ENCODE peak calls at places on chromosomes 11 and 22, in four cellular contexts. Z is H1, S is GM12878, E is HepG2. W is an unnamed sample.

GRCh38 chr11:69427337-69427736 is 54.1 kb upstream of the LINC01488 start:
- DNase-seq in Z (no peak), S (no peak), E (peak), W (no peak)

GRCh38 chr11:441418-442274 is at the start of gene ANO9:
- DNase-seq in Z (no peak), S (no peak), E (peak), W (peak)

GRCh38 chr11:109885006-109885405 is 208.2 kb upstream of the ZC3H12C start:
- DNase-seq in Z (no peak), S (no peak), E (no peak), W (no peak)

GRCh38 chr11:133956650-133957633 is at the start of gene IGSF9B:
- DNase-seq in Z (peak), S (peak), E (no peak), W (peak)

GRCh38 chr11:122910775-122911174 is 28.2 kb downstream of the JHY start:
- DNase-seq in Z (no peak), S (no peak), E (peak), W (peak)

GRCh38 chr11:83819936-83820549 is 533.9 kb upstream of the CCDC90B start:
- DNase-seq in Z (no peak), S (no peak), E (peak), W (peak)

GRCh38 chr11:76587810-76588454 is 82.6 kb downstream of the LRRC32 start:
- DNase-seq in Z (no peak), S (no peak), E (no peak), W (no peak)

GRCh38 chr22:42620084-42620483 is 5.4 kb upstream of the POLDIP3 start:
- DNase-seq in Z (no peak), S (no peak), E (no peak), W (no peak)

GRCh38 chr11:116578971-116579687 is 193.7 kb downstream of the BUD13 start:
- DNase-seq in Z (no peak), S (no peak), E (peak), W (no peak)

GRCh38 chr22:20268350-20269012 is 363 bp upstream of the RTN4R start:
- DNase-seq in Z (no peak), S (no peak), E (peak), W (peak)

GRCh38 chr11:119342362-119343130 is 1.9 kb upstream of the C1QTNF5 start:
- DNase-seq in Z (no peak), S (no peak), E (no peak), W (no peak)

GRCh38 chr11:67416416-67417335 is 1.2 kb downstream of the CARNS1 start:
- DNase-seq in Z (no peak), S (no peak), E (peak), W (no peak)

GRCh38 chr11:2929511-2929879 is 275 bp upstream of the PHLDA2 start:
- DNase-seq in Z (no peak), S (no peak), E (no peak), W (peak)

GRCh38 chr11:47160753-47161133 is 15.9 kb downstream of the ARFGAP2 start:
- DNase-seq in Z (no peak), S (no peak), E (no peak), W (no peak)

GRCh38 chr11:15826826-15827225 is 529.5 kb downstream of the SOX6 start:
- DNase-seq in Z (peak), S (no peak), E (no peak), W (peak)

GRCh38 chr11:57638005-57638760 is 11.5 kb downstream of the YPEL4 start:
- DNase-seq in Z (peak), S (no peak), E (peak), W (no peak)

GRCh38 chr11:116580828-116581227 is 192.0 kb downstream of the BUD13 start:
- DNase-seq in Z (peak), S (no peak), E (no peak), W (no peak)

GRCh38 chr22:34416321-34416900 is 496.1 kb upstream of the LARGE1 start:
- DNase-seq in Z (no peak), S (no peak), E (no peak), W (no peak)

GRCh38 chr11:117547188-117547831 is 219.7 kb downstream of the CEP164 start:
- DNase-seq in Z (no peak), S (no peak), E (no peak), W (no peak)

GRCh38 chr11:12075822-12076821 is 34.3 kb upstream of the MICAL2 start:
- DNase-seq in Z (no peak), S (no peak), E (no peak), W (no peak)

GRCh38 chr11:47060807-47061206 is 115.9 kb downstream of the ARFGAP2 start:
- DNase-seq in Z (no peak), S (no peak), E (no peak), W (peak)

GRCh38 chr22:43826142-43827093 is 14.3 kb upstream of the EFCAB6 start:
- DNase-seq in Z (no peak), S (no peak), E (no peak), W (no peak)

GRCh38 chr11:1899100-1899499 is 7.4 kb upstream of the PRR33 start:
- DNase-seq in Z (no peak), S (no peak), E (no peak), W (no peak)

GRCh38 chr22:47901911-47902310 is 1139.5 kb downstream of the TBC1D22A start:
- DNase-seq in Z (no peak), S (no peak), E (no peak), W (no peak)

GRCh38 chr11:31531293-31531692 is 21.7 kb downstream of the ELP4 start:
- DNase-seq in Z (no peak), S (no peak), E (no peak), W (no peak)

GRCh38 chr22:29202231-29203192 is 3.2 kb upstream of the EMID1 start:
- DNase-seq in Z (no peak), S (peak), E (peak), W (peak)

GRCh38 chr11:110989734-110990133 is 255.8 kb upstream of the POU2AF2 start:
- DNase-seq in Z (no peak), S (no peak), E (no peak), W (no peak)

GRCh38 chr11:94706211-94706610 is 61.9 kb upstream of the AMOTL1 start:
- DNase-seq in Z (no peak), S (no peak), E (no peak), W (no peak)

GRCh38 chr11:17923213-17923612 is 89.6 kb downstream of the SERGEF start:
- DNase-seq in Z (no peak), S (no peak), E (no peak), W (no peak)

GRCh38 chr11:7890417-7891179 is 40.5 kb downstream of the OR10A6 start:
- DNase-seq in Z (no peak), S (no peak), E (no peak), W (no peak)

GRCh38 chr11:76606102-76606793 is 64.3 kb downstream of the LRRC32 start:
- DNase-seq in Z (no peak), S (no peak), E (no peak), W (no peak)

DNA sequence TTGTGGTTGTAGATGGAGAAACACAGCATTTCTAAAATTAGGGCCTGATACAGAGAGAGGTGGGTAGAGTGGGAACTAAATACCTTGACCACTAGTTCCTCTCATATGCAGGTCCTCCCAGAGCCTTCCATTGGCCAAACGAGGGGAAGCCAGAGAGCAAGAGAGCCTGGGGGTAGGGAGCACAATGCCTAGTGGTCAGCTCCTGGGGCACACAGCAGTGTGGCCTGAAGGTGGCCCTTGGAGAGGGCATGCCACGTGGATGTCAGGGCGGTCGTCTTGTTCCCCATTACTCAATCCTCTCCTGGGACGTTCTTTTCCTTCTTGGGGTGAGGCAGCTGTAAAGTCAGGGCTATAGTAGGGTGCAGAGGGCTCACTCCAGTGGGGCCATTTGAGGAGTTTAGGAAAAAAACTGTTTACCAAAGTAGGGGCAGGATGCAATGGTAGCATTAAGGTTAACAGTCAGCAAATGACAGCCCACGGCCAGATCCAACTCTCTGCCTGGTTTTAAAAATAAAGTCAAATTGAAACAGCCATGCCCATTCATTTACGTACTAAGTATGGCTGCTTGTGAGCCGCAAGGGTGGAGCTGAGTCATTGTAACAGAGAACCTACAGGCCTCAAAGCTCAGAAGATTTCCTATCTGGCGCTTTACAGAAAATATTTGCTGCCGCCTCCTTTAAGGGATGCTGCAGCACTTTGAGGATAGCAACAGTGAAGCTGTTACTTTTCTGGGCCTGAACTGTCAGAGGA is 7.6 kb downstream of the MYO18B start:
- DNase-seq in Z (no peak), S (peak), E (no peak), W (peak)
- TF ChIP-seq POLR2A in Z (no peak), S (no peak), E (no peak), W (no peak)

GRCh38 chr11:86117706-86118050 is 48.8 kb upstream of the PICALM start:
- DNase-seq in Z (no peak), S (no peak), E (no peak), W (no peak)
- TF ChIP-seq ATF2 in Z (no peak), S (no peak), E (no peak), W (no peak)

DNA sequence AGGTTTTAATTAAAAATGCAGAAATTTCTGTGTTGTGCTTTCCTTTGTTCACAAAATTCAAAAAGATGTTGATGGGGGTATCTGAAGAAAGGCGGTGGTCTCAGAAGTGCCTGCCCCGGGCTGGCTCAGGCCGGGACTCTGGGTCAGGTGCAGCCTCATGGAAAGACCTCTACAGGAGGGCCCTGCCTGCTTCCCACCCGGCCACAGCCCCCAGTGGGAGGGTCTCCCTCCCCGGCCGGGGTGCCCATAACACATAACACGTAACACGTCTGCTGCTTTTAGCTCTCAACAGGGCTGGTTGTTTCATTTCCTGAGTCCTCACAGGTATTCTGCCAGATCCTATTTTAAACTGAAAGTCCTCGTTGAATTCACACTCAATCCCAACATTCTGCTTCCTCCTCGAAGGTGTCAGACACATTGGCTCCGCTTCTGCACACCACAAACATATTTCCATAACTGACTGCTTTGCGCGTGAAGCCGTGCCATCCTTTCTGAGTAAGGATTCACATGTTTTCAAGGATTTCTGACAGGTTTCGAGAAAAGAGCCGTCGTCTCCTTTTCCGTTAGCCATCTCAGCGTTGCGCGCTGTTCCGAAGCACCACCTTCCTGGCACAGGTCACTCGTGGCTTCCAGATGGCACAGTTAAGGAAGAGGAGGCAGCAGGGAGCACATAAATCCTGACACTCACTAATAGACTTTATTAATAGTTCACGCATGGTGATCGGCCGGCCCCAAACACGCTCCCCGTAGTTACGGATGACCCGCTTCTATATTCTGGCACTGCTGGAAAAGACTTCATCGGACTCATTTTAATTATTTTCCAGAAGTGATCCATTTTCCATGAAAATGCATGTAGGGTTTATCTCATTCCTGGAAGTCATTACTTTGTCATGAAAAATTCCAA is 569.3 kb downstream of the BRD1 start:
- DNase-seq in Z (no peak), S (no peak), E (no peak), W (no peak)
- TF ChIP-seq SP1 in Z (no peak), S (no peak), E (no peak), W (no peak)

DNA sequence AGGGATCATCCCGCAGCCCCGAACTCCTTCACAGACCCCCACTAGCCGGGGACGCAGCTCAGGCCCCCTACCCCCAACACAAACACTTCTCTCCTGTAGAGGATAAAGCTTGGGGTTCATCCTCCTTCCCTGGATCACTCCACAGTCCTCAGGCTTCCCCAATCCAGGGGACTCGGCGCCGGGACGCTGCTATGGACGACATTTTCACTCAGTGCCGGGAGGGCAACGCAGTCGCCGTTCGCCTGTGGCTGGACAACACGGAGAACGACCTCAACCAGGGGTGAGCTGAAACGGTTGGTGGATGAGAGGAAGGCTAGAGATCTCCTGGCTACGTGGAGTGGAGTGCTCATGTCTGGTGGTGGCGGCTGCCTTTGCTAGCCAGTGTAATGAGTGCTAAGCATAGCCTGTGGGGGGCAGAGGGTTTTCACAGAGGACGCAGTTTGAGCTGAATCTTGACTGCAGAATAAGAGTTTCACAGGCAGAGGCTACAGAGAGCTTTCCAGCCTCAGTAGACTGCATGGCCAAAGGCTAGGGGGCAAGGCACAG is 580 bp downstream of the ILK start:
- DNase-seq in Z (no peak), S (no peak), E (peak), W (peak)
- TF ChIP-seq POLR2A in Z (no peak), S (peak), E (no peak), W (no peak)

GRCh38 chr22:16568425-16568758 is 24.2 kb downstream of the CCT8L2 start:
- DNase-seq in Z (no peak), S (no peak), E (no peak), W (no peak)

GRCh38 chr22:16562711-16563554 is 29.7 kb downstream of the CCT8L2 start:
- DNase-seq in Z (no peak), S (no peak), E (no peak), W (no peak)

GRCh38 chr22:16559056-16559955 is 33.3 kb downstream of the CCT8L2 start:
- DNase-seq in Z (no peak), S (no peak), E (no peak), W (no peak)

GRCh38 chr22:16563555-16564520 is 28.8 kb downstream of the CCT8L2 start:
- DNase-seq in Z (no peak), S (no peak), E (no peak), W (no peak)
- TF ChIP-seq ATF2 in Z (no peak), S (no peak), E (no peak), W (no peak)

GRCh38 chr11:45051621-45052020 is 94.8 kb upstream of the PRDM11 start:
- DNase-seq in Z (no peak), S (no peak), E (no peak), W (no peak)
- TF ChIP-seq SP1 in Z (no peak), S (no peak), E (no peak), W (no peak)

GRCh38 chr11:87043894-87044293 is 6.2 kb downstream of the TMEM135 start:
- DNase-seq in Z (no peak), S (no peak), E (no peak), W (no peak)

GRCh38 chr11:87046824-87047223 is 9.1 kb downstream of the TMEM135 start:
- DNase-seq in Z (no peak), S (no peak), E (no peak), W (no peak)
- TF ChIP-seq POLR2A in Z (no peak), S (no peak), E (no peak), W (no peak)

GRCh38 chr11:65906602-65907001 is 6.4 kb upstream of the FOSL1 start:
- DNase-seq in Z (no peak), S (no peak), E (no peak), W (peak)
- TF ChIP-seq ATF2 in Z (no peak), S (no peak), E (no peak), W (no peak)

GRCh38 chr11:62702241-62702640 is 5.0 kb downstream of the BSCL2 start:
- DNase-seq in Z (no peak), S (no peak), E (no peak), W (no peak)
- TF ChIP-seq SP1 in Z (no peak), S (no peak), E (no peak), W (no peak)

W was measured in K562.